ENCODE peak calls at places on chromosomes 5 and 9, in ten cellular contexts. X, D, H, M, P, Y, Z, S, E and A are unnamed samples.

GRCh38 chr9:133098104-133098754 is 22.8 kb downstream of the RALGDS start:
- DNase-seq in H (no peak), E (no peak), P (no peak), X (no peak), Y (no peak), S (no peak), Z (no peak), D (no peak), M (no peak), A (no peak)

GRCh38 chr5:169876376-169876775 is 103.9 kb downstream of the INSYN2B start:
- DNase-seq in Z (peak), M (no peak), Y (no peak), H (no peak), E (no peak), D (no peak), X (peak), P (no peak), S (no peak), A (peak)

GRCh38 chr9:129620669-129621295 is at the start of gene C9orf50:
- DNase-seq in S (no peak), Z (no peak), H (no peak), D (no peak), Y (no peak), P (no peak), X (no peak), M (no peak), E (no peak), A (no peak)

GRCh38 chr9:88420227-88420626 is 32.0 kb downstream of the SPIN1 start:
- DNase-seq in D (no peak), X (no peak), M (no peak), Y (no peak), E (no peak), Z (no peak), P (no peak), H (no peak), S (no peak), A (peak)

GRCh38 chr9:27387722-27388121 is 90.8 kb upstream of the EQTN start:
- DNase-seq in P (no peak), S (no peak), X (no peak), Z (no peak), H (no peak), E (no peak), D (no peak), M (no peak), Y (no peak), A (no peak)

GRCh38 chr5:176530406-176530982 is 6.7 kb downstream of the RNF44 start:
- DNase-seq in M (no peak), Z (no peak), S (peak), X (no peak), Y (no peak), P (no peak), D (no peak), H (no peak), E (no peak), A (no peak)

GRCh38 chr5:172051643-172052362 is 45.4 kb upstream of the FBXW11 start:
- DNase-seq in D (no peak), S (no peak), M (no peak), P (no peak), Y (no peak), E (no peak), X (no peak), Z (peak), H (no peak), A (peak)

GRCh38 chr5:73158313-73158712 is 14.7 kb upstream of the TMEM174 start:
- DNase-seq in E (no peak), Z (no peak), S (no peak), X (no peak), Y (no peak), D (no peak), H (no peak), M (no peak), P (no peak), A (no peak)

GRCh38 chr5:43514471-43514815 is 505 bp downstream of the C5orf34 start:
- DNase-seq in E (no peak), D (no peak), X (peak), M (no peak), H (peak), Y (no peak), P (no peak), S (no peak), Z (peak), A (peak)

GRCh38 chr9:121835581-121836381 is 184.3 kb downstream of the DAB2IP start:
- DNase-seq in X (no peak), H (no peak), P (no peak), M (no peak), S (peak), Z (no peak), D (no peak), E (no peak), Y (no peak), A (no peak)

GRCh38 chr9:1050125-1050895 is at the start of gene DMRT2:
- DNase-seq in E (no peak), H (peak), X (peak), Y (peak), D (peak), S (peak), P (peak), Z (peak), M (peak), A (peak)

GRCh38 chr5:141521244-141521781 is 32.4 kb downstream of the PCDHGC5 start:
- DNase-seq in H (no peak), P (peak), M (no peak), S (no peak), D (no peak), Y (no peak), Z (peak), X (peak), E (no peak), A (peak)

GRCh38 chr5:10723519-10723918 is 37.5 kb downstream of the DAP start:
- DNase-seq in S (no peak), M (no peak), E (no peak), P (no peak), Z (no peak), D (no peak), H (no peak), Y (no peak), X (no peak), A (no peak)

GRCh38 chr5:55665065-55665464 is 47.1 kb downstream of the SLC38A9 start:
- DNase-seq in S (no peak), H (no peak), D (peak), X (no peak), Y (no peak), M (no peak), E (no peak), P (no peak), Z (peak), A (no peak)

GRCh38 chr9:8653111-8653510 is 853.5 kb upstream of the DMAC1 start:
- DNase-seq in X (no peak), M (no peak), Y (no peak), D (no peak), E (no peak), H (no peak), Z (no peak), S (no peak), P (no peak), A (no peak)

GRCh38 chr9:131417264-131418142 is 23.6 kb downstream of the PRRC2B start:
- DNase-seq in E (no peak), S (no peak), H (no peak), Y (peak), D (no peak), Z (no peak), P (no peak), X (no peak), M (no peak), A (no peak)

GRCh38 chr9:109010676-109011655 is 2.3 kb downstream of the CTNNAL1 start:
- DNase-seq in Y (peak), S (no peak), P (no peak), M (peak), X (peak), Z (peak), H (peak), E (no peak), D (no peak), A (peak)

GRCh38 chr5:72380491-72381274 is 60.5 kb downstream of the PTCD2 start:
- DNase-seq in P (no peak), D (no peak), M (peak), H (no peak), Y (peak), S (no peak), X (no peak), Z (no peak), E (no peak), A (no peak)

GRCh38 chr5:176402684-176403083 is 13.7 kb downstream of the CLTB start:
- DNase-seq in D (no peak), P (peak), H (no peak), S (no peak), M (no peak), E (no peak), Y (no peak), X (no peak), Z (no peak), A (peak)

GRCh38 chr9:120886490-120886967 is 9.5 kb upstream of the PHF19 start:
- DNase-seq in X (peak), E (no peak), Y (no peak), S (no peak), D (peak), P (no peak), M (no peak), Z (peak), H (no peak), A (peak)

GRCh38 chr9:36154213-36154952 is 14.8 kb upstream of the CCIN start:
- DNase-seq in D (no peak), H (no peak), P (no peak), M (no peak), Z (no peak), Y (no peak), S (peak), E (no peak), X (no peak), A (peak)

GRCh38 chr5:156328176-156328575 is 1.2 kb downstream of the SGCD start:
- DNase-seq in E (no peak), S (no peak), M (no peak), D (no peak), H (no peak), X (no peak), Y (no peak), Z (no peak), P (no peak), A (peak)

GRCh38 chr5:159850192-159850573 is 66.1 kb upstream of the ADRA1B start:
- DNase-seq in M (no peak), P (no peak), Z (peak), S (no peak), X (peak), D (no peak), E (no peak), H (no peak), Y (no peak), A (peak)

GRCh38 chr9:10562581-10563343 is 50.0 kb downstream of the PTPRD start:
- DNase-seq in Y (no peak), S (no peak), M (no peak), Z (peak), H (no peak), P (no peak), X (peak), D (no peak), E (no peak), A (no peak)

GRCh38 chr9:69548676-69549075 is 123.5 kb downstream of the APBA1 start:
- DNase-seq in S (no peak), X (no peak), Y (no peak), E (no peak), Z (no peak), H (no peak), P (no peak), D (no peak), M (no peak), A (no peak)

GRCh38 chr5:142432961-142433360 is 108.1 kb upstream of the SPRY4 start:
- DNase-seq in X (no peak), P (no peak), M (peak), S (peak), E (no peak), H (no peak), Y (no peak), Z (no peak), D (no peak), A (peak)

GRCh38 chr5:81286059-81286617 is 15.2 kb upstream of the ZCCHC9 start:
- DNase-seq in H (no peak), M (no peak), S (peak), D (no peak), E (no peak), X (no peak), Y (no peak), Z (no peak), P (no peak), A (no peak)

GRCh38 chr9:38619556-38620447 is 594 bp downstream of the ANKRD18A start:
- DNase-seq in M (no peak), P (no peak), X (peak), S (peak), D (peak), Y (no peak), Z (no peak), E (no peak), H (no peak), A (no peak)

GRCh38 chr5:103908327-103909099 is 345.9 kb upstream of the NUDT12 start:
- DNase-seq in S (peak), Y (no peak), E (no peak), Z (no peak), P (no peak), H (no peak), X (no peak), M (no peak), D (no peak), A (no peak)

GRCh38 chr9:114338187-114338586 is 8.5 kb downstream of the ORM2 start:
- DNase-seq in M (no peak), Y (no peak), P (no peak), E (no peak), X (no peak), S (no peak), D (no peak), H (no peak), Z (no peak), A (no peak)

GRCh38 chr5:83925952-83926351 is 205.3 kb upstream of the HAPLN1 start:
- DNase-seq in Y (no peak), H (no peak), X (no peak), M (no peak), P (no peak), Z (peak), E (no peak), S (peak), D (no peak), A (peak)

GRCh38 chr9:29564564-29564963 is 1991.3 kb upstream of the C9orf72 start:
- DNase-seq in M (no peak), X (no peak), S (no peak), Y (no peak), P (no peak), Z (no peak), D (no peak), E (no peak), H (no peak), A (no peak)

GRCh38 chr9:132770775-132771310 is 100.6 kb downstream of the GTF3C4 start:
- DNase-seq in S (no peak), X (no peak), P (no peak), E (no peak), D (no peak), Z (no peak), M (no peak), H (no peak), Y (no peak), A (no peak)

GRCh38 chr5:6718161-6718681 is 5.0 kb downstream of the TENT4A start:
- DNase-seq in D (no peak), P (no peak), S (no peak), X (no peak), Y (no peak), H (no peak), Z (no peak), E (no peak), M (no peak), A (no peak)